ENCODE peak calls at places on chromosomes 16 and 17, in five cellular contexts. R, D, J, T and M are unnamed samples. For H4K20me1, the result is how much of the 10 kb centered on the place peaks cover.

GRCh38 chr17:78375401-78376079 is 2.9 kb upstream of the PGS1 start:
- DNase-seq in D (no peak), T (peak), R (no peak), J (no peak), M (no peak)

GRCh38 chr16:85286970-85287814 is 174.9 kb upstream of the CIBAR2 start:
- DNase-seq in J (no peak), R (no peak), D (peak), T (no peak), M (peak)

GRCh38 chr17:64146418-64147109 is 16.6 kb upstream of the ERN1 start:
- DNase-seq in J (no peak), R (no peak), T (peak), D (peak), M (no peak)

GRCh38 chr16:85457366-85457765 is 155.8 kb upstream of the GSE1 start:
- DNase-seq in R (no peak), J (no peak), T (no peak), D (no peak), M (no peak)

GRCh38 chr16:71698491-71698890 is 26.0 kb downstream of the PHLPP2 start:
- DNase-seq in D (no peak), T (no peak), R (no peak), J (no peak), M (no peak)

GRCh38 chr16:57279780-57280638 is 4.5 kb downstream of the PLLP start:
- DNase-seq in T (peak), R (no peak), J (no peak), D (no peak), M (no peak)

GRCh38 chr17:40646791-40647548 is 648 bp downstream of the SMARCE1 start:
- DNase-seq in T (peak), R (no peak), D (no peak), J (no peak), M (peak)

GRCh38 chr17:66351053-66351452 is 48.6 kb downstream of the PRKCA start:
- DNase-seq in J (no peak), R (no peak), T (no peak), D (no peak), M (no peak)

GRCh38 chr16:49858200-49859129 is 2.6 kb upstream of the ZNF423 start:
- DNase-seq in R (no peak), D (peak), J (no peak), T (no peak), M (peak)

GRCh38 chr16:10069374-10069773 is 112.9 kb downstream of the GRIN2A start:
- DNase-seq in D (no peak), T (no peak), J (no peak), R (no peak), M (no peak)

GRCh38 chr17:11901901-11902300 is 95.4 kb downstream of the ZNF18 start:
- DNase-seq in T (no peak), J (no peak), R (no peak), D (no peak), M (no peak)

GRCh38 chr17:28033972-28034714 is 8.3 kb upstream of the NLK start:
- DNase-seq in J (no peak), D (no peak), T (no peak), R (no peak), M (peak)

GRCh38 chr17:67160791-67161190 is 84.2 kb downstream of the HELZ start:
- DNase-seq in D (peak), J (no peak), R (no peak), T (no peak), M (no peak)

GRCh38 chr17:7632492-7632894 is 2.6 kb downstream of the SHBG start:
- DNase-seq in T (no peak), R (peak), J (no peak), D (no peak), M (peak)

GRCh38 chr16:88681084-88681680 is 5.1 kb downstream of the SNAI3 start:
- DNase-seq in T (peak), R (peak), D (peak), J (no peak), M (peak)

GRCh38 chr17:65627108-65627507 is 65.7 kb upstream of the AXIN2 start:
- DNase-seq in J (no peak), R (no peak), T (no peak), D (no peak), M (no peak)

GRCh38 chr17:8913879-8914278 is 46.4 kb upstream of the PIK3R6 start:
- DNase-seq in J (no peak), R (no peak), D (no peak), T (no peak), M (no peak)

GRCh38 chr17:67123692-67124091 is 79.3 kb downstream of the CACNG1 start:
- DNase-seq in R (no peak), D (no peak), J (no peak), T (no peak), M (no peak)

GRCh38 chr17:34075076-34075475 is 180.0 kb upstream of the CCL2 start:
- DNase-seq in T (no peak), D (no peak), J (no peak), R (no peak), M (no peak)

GRCh38 chr17:34070712-34071111 is 184.4 kb upstream of the CCL2 start:
- DNase-seq in J (no peak), T (no peak), D (no peak), R (no peak), M (no peak)

GRCh38 chr17:34068506-34069035 is 186.5 kb upstream of the CCL2 start:
- DNase-seq in D (no peak), T (no peak), R (no peak), J (no peak), M (no peak)

GRCh38 chr17:34067009-34067408 is 188.1 kb upstream of the CCL2 start:
- DNase-seq in R (no peak), T (no peak), J (no peak), D (no peak), M (no peak)

GRCh38 chr17:34071891-34072420 is 183.1 kb upstream of the CCL2 start:
- DNase-seq in R (no peak), J (no peak), T (no peak), D (no peak), M (no peak)
- TF ChIP-seq GABPA in R (no peak), J (no peak), T (no peak), D (no peak), M (no peak)

GRCh38 chr17:51230306-51230705 is 29.5 kb downstream of the MBTD1 start:
- DNase-seq in R (no peak), J (no peak), T (no peak), D (no peak), M (no peak)

GRCh38 chr17:51229889-51230288 is 30.0 kb downstream of the MBTD1 start:
- DNase-seq in R (no peak), J (no peak), T (no peak), D (no peak), M (no peak)

GRCh38 chr17:51231999-51232398 is 27.9 kb downstream of the MBTD1 start:
- DNase-seq in D (no peak), J (no peak), R (no peak), T (no peak), M (no peak)

GRCh38 chr17:51238253-51238887 is 21.5 kb downstream of the MBTD1 start:
- DNase-seq in J (peak), R (no peak), D (no peak), T (no peak), M (no peak)

DNA sequence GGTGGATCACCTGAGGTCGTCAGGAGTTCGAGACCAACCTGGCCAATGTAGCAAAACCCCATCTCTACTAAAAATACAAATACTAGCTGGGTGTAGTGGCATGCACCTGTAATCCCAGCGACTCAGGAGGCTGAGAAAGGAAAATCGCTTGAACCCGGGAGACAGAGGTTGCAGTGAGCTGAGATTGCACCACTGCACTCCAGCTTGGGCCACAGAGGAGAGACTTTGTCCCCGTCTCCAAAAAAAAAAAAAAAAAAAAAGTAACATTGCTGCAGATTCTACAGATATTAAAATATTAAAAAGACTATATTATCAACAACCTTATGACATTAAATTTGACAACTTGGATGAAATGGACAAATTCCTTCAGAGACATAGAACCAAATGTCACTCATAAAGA is 25.7 kb downstream of the MBTD1 start:
- DNase-seq in R (no peak), J (no peak), D (no peak), T (no peak), M (no peak)
- H4K20me1 ChIP-seq in R (under half), J (under half), D (under half), T (under half), M (under half)

GRCh38 chr16:5228369-5228768 is 130.8 kb upstream of the EEF2KMT start:
- DNase-seq in D (no peak), J (no peak), R (no peak), T (no peak), M (no peak)
- TF ChIP-seq GABPA in D (no peak), J (no peak), R (no peak), T (no peak), M (no peak)

GRCh38 chr17:45043813-45044540 is 7.5 kb downstream of the DCAKD start:
- DNase-seq in T (peak), D (no peak), J (no peak), R (no peak), M (no peak)
- H4K20me1 ChIP-seq in T (under half), D (under half), J (under half), R (under half), M (under half)

GRCh38 chr16:29231231-29231630 is 175.3 kb downstream of the NPIPB11 start:
- DNase-seq in D (no peak), J (no peak), R (no peak), T (no peak), M (no peak)
- TF ChIP-seq GABPA in D (no peak), J (no peak), R (no peak), T (no peak), M (no peak)

DNA sequence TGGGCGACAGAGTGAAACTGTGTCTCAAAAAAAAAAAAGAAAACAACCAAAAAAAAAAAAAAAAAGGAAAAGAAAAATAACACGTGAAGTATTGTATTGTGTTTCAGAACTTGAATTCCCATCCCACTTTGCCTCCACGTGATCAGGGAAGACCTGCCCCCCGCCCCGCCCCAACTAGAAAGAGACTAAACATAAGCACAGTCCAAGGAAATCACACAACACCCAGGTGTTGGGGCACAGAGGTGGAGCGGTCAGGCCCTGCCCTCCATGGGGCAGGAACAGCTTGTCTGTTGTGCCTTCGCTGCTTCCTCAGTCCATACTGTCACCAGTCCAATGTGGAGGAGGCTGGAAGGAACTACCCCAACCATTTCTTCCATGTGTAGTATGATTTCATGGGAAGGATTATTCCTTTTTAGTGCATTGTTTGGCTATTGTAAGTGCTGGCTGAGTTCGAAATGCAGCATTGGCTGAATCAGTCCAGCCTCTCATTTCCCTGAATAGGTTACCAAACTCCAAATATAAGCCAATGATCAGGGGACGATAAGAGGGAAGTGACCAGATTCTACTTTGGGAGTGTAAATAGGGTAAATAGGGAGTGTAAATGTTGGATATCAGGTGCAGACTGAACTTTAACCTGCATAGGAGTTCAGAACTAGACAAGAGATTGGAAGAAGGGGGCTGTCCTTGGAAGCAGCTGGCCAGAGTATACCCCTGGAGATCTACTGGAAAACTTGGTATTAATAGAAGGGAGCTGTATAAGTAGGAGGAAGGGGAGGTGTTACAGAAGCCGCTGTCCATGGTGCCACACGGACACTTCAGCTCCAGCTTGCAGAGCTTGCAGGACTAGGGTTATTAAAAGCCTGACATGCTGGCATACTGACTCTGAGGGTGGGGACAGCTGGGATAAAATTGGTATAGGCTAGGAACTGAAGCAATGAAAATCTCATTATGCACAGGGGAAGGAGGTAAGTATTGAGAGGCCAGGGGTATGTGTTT is 50.7 kb downstream of the TANGO6 start:
- DNase-seq in T (peak), R (no peak), J (no peak), D (no peak), M (peak)
- H4K20me1 ChIP-seq in T (under half), R (under half), J (under half), D (under half), M (under half)

DNA sequence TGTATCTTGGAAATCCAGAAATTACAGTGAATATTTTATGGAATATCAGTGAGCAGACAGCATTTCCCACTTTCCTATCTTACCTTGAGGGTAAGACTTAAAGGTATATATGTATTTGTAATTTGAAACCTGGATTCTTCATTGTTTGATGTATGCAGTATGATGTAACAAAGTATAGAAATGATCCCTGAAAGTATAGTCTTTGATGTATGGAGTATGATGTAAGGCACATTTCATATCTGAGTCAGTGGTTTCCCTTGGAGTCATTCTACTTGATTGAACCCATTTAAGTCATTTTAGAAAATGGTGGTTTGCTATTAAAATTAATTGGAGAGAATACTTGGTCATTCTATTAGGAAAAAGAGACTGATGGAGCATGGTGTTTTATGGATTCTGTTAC is 10.1 kb downstream of the AMZ2 start:
- DNase-seq in J (no peak), D (no peak), R (no peak), T (no peak), M (no peak)
- TF ChIP-seq GABPA in J (no peak), D (no peak), R (no peak), T (no peak), M (no peak)